ENCODE peak calls at places on chromosomes 1 and 21, in four cellular contexts. J, I, E and H are unnamed samples.
A peak's percentile ranks its signal among the peaks of the same experiment; 100 is the strongest.

GRCh38 chr1:43766818-43767525 is 59.6 kb downstream of the ST3GAL3 start:
- DNase-seq in J (no peak), I (no peak), E (peak; percentile 58), H (no peak)

GRCh38 chr1:62435231-62436038 is 1.4 kb upstream of the USP1 start:
- DNase-seq in J (no peak), I (peak; percentile 69), E (no peak), H (no peak)

GRCh38 chr1:43367026-43367903 is 546 bp downstream of the ELOVL1 start:
- DNase-seq in J (no peak), I (no peak), E (peak; percentile 60), H (peak; percentile 30)

GRCh38 chr1:20634594-20635084 is 1.4 kb downstream of the PINK1 start:
- DNase-seq in J (peak; percentile 72), I (no peak), E (peak; percentile 55), H (peak; percentile 81)

GRCh38 chr1:178706467-178706866 is 18.6 kb upstream of the RALGPS2 start:
- DNase-seq in J (no peak), I (peak; percentile 85), E (no peak), H (no peak)

GRCh38 chr1:48227165-48228013 is 4.9 kb downstream of the SLC5A9 start:
- DNase-seq in J (no peak), I (no peak), E (no peak), H (no peak)

GRCh38 chr1:44543064-44543815 is 131.0 kb downstream of the TMEM53 start:
- DNase-seq in J (no peak), I (no peak), E (peak; percentile 75), H (no peak)

GRCh38 chr1:16724718-16725438 is 15.4 kb upstream of the RNU1-4 start:
- DNase-seq in J (peak; percentile 77), I (peak; percentile 79), E (peak; percentile 81), H (no peak)

GRCh38 chr1:67390041-67390887 is 39.9 kb downstream of the SERBP1 start:
- DNase-seq in J (no peak), I (no peak), E (no peak), H (no peak)

GRCh38 chr1:224168859-224169380 is 14.1 kb upstream of the DEGS1 start:
- DNase-seq in J (no peak), I (peak; percentile 74), E (no peak), H (no peak)

GRCh38 chr1:220239213-220239612 is 33.0 kb downstream of the RAB3GAP2 start:
- DNase-seq in J (no peak), I (no peak), E (no peak), H (no peak)

GRCh38 chr1:20227704-20228103 is 41.4 kb upstream of the PLA2G2C start:
- DNase-seq in J (no peak), I (no peak), E (no peak), H (no peak)

GRCh38 chr1:162003825-162004205 is 19.9 kb downstream of the OLFML2B start:
- DNase-seq in J (no peak), I (no peak), E (no peak), H (no peak)

GRCh38 chr1:115062542-115063004 is 26.7 kb downstream of the TSPAN2 start:
- DNase-seq in J (peak; percentile 75), I (no peak), E (no peak), H (peak; percentile 53)

GRCh38 chr1:228166170-228166936 is 749 bp downstream of the IBA57 start:
- DNase-seq in J (peak; percentile 91), I (peak; percentile 87), E (peak; percentile 78), H (peak; percentile 74)

GRCh38 chr1:110148961-110149360 is 1.3 kb upstream of the SLC6A17 start:
- DNase-seq in J (no peak), I (no peak), E (no peak), H (no peak)

GRCh38 chr1:243559575-243560172 is 290.4 kb downstream of the AKT3 start:
- DNase-seq in J (no peak), I (no peak), E (no peak), H (no peak)

GRCh38 chr21:35256468-35256988 is 207.4 kb upstream of the RUNX1 start:
- DNase-seq in J (peak; percentile 76), I (peak; percentile 84), E (no peak), H (no peak)
- TF ChIP-seq EP300 in J (no peak), I (no peak), E (no peak), H (no peak)

GRCh38 chr1:94324168-94324544 is 86.8 kb upstream of the ARHGAP29 start:
- DNase-seq in J (no peak), I (no peak), E (no peak), H (no peak)
- H3K4me3 ChIP-seq in J (no peak overlapping the region), I (no peak overlapping the region), E (no peak overlapping the region), H (no peak overlapping the region)

GRCh38 chr21:37153193-37153934 is 80.3 kb downstream of the TTC3 start:
- DNase-seq in J (no peak), I (no peak), E (no peak), H (peak; percentile 29)
- H3K36me3 ChIP-seq in J (peaks cover 51% of the 10 kb centered on the region), I (no peaks in the 10 kb centered on the region), E (no peaks in the 10 kb centered on the region), H (no peaks in the 10 kb centered on the region)

DNA sequence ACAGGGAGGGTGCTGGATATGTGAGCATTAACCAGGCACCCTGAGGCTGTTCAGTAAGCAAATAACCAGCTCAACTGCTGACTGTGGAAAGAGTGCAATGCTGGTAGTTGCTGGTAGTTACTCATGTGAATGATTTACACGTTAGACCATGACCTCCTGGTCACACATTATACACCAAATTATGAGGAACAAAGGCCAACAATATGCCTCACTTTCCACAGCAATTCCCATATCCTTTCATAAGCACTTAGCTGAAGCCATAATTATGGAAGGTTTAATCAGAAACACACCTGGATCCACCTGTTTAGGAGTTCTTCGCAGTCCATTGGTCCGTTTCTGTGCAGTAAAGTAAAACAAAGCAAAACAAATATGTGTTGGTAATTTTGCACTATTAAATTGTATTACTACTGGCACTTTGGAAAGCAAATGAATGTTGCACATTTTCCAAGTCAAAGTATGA is 281.8 kb downstream of the VAV3 start:
- DNase-seq in J (no peak), I (no peak), E (no peak), H (no peak)
- TF ChIP-seq EP300 in J (no peak), I (no peak), E (no peak), H (no peak)

DNA sequence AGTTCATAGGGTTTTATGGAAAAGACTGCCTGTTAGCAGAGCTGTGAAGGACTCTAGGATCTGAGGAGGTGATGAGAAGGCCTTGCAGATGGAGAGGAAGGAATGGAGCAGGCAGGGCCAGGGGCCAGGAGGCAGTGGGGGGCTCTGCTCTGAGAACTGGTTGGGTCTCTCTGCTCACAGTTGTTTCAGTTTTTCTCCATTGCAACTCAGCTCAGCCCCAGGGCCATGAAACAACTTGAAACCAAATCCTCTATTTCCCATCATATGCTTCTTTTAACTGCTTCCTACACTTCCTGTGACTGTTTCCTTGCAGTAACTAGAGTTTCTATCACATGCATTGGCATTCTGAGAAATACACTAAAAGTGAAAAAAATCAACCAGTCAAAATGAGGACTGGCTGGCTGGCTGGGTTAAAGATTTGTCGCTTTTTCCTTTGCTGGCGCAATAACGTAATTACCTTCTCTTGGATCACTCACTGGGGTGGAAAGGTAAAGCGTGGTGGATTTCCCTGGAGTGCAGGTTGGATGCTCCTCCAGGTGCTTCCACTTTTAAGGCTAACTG is 172.0 kb downstream of the CDC7 start:
- DNase-seq in J (no peak), I (no peak), E (no peak), H (no peak)
- H3K4me3 ChIP-seq in J (no peak overlapping the region), I (no peak overlapping the region), E (no peak overlapping the region), H (no peak overlapping the region)

DNA sequence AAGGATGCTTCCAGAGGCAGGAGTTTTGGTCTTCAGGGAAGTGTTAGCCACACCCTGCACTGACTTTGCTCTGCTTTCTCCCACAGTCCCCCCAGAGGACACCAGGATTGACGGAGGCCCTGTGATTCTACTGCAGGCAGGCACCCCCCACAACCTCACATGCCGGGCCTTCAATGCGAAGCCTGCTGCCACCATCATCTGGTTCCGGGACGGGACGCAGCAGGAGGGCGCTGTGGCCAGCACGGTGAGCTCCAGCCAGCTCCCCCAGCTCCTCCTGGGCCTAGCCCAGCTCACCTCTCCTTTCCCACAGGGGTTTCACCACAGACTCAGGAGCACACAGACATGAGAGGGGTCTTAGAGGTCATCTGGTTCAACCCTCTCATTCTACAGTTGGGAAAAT is 90.9 kb downstream of the KIRREL1 start:
- DNase-seq in J (no peak), I (no peak), E (no peak), H (peak; percentile 63)
- H3K36me3 ChIP-seq in J (peaks cover 70% of the 10 kb centered on the region), I (peaks cover 8% of the 10 kb centered on the region), E (peaks cover 3% of the 10 kb centered on the region), H (peaks cover 29% of the 10 kb centered on the region)

GRCh38 chr1:239432255-239432654 is 45.9 kb downstream of the CHRM3 start:
- DNase-seq in J (no peak), I (no peak), E (no peak), H (no peak)
- TF ChIP-seq EP300 in J (no peak), I (no peak), E (no peak), H (no peak)

DNA sequence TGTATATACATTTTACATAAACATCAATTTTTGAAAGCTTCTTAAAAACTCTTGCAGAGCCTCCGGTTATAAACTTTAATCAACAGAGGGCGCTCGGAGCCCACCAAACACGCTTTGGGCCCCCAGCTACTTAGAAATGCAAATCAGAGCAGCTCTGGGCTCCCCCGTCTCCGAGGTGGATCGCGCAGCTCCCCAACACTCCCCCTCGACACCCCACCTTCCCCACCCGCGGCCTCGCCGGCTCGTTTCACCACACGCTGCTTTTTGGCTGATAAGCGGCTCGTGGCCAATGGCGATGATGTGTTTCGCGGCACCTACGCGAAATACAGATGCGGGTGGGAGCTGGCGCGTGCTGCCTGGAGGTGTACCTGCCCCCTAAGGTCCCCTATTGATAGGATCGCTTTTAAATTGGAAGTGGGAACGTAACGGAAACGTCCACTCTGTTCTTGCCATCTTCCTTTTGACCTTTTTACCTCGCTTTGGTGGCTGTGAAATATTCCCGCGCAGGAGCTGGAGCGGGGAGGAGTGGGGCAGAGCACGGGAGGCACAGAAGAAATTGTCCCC is 1.6 kb upstream of the KIF26B start:
- DNase-seq in J (no peak), I (no peak), E (peak; percentile 80), H (peak; percentile 85)
- H3K4me3 ChIP-seq in J (peak overlapping the region; percentile 67), I (peak overlapping the region; percentile 56), E (peak overlapping the region; percentile 45), H (peak overlapping the region; percentile 70)

GRCh38 chr21:42711667-42712066 is 58.2 kb downstream of the PDE9A start:
- DNase-seq in J (no peak), I (no peak), E (no peak), H (no peak)
- H3K36me3 ChIP-seq in J (no peaks in the 10 kb centered on the region), I (no peaks in the 10 kb centered on the region), E (no peaks in the 10 kb centered on the region), H (no peaks in the 10 kb centered on the region)